ENCODE peak calls at places on chromosomes 5 and 9, in four cellular contexts. N is heart right ventricle; H is CD8-positive, alpha-beta T cell; E is SK-N-SH. K is an unnamed sample.

GRCh38 chr9:74255489-74255984 is 241.6 kb upstream of the RORB start:
- DNase-seq in N (no peak), H (no peak), E (no peak), K (no peak)

GRCh38 chr5:175657593-175658271 is at the start of gene HRH2:
- DNase-seq in N (peak), H (peak), E (peak), K (no peak)

GRCh38 chr5:127849436-127849835 is 146.2 kb downstream of the CCDC192 start:
- DNase-seq in N (no peak), H (no peak), E (no peak), K (no peak)

GRCh38 chr9:99296375-99296951 is 74.4 kb downstream of the SEC61B start:
- DNase-seq in N (peak), H (peak), E (peak), K (peak)

GRCh38 chr9:9108641-9109040 is 1309.1 kb upstream of the DMAC1 start:
- DNase-seq in N (no peak), H (no peak), E (no peak), K (no peak)

GRCh38 chr9:90857103-90857502 is 55.5 kb downstream of the SYK start:
- DNase-seq in N (no peak), H (no peak), E (no peak), K (no peak)

GRCh38 chr9:35811364-35812024 is 568 bp downstream of the SPAG8 start:
- DNase-seq in N (peak), H (no peak), E (no peak), K (peak)

GRCh38 chr9:18675345-18675744 is 201.4 kb downstream of the ADAMTSL1 start:
- DNase-seq in N (no peak), H (no peak), E (no peak), K (peak)

GRCh38 chr9:136551401-136552116 is 5.7 kb upstream of the NOTCH1 start:
- DNase-seq in N (peak), H (no peak), E (no peak), K (peak)

GRCh38 chr5:37814699-37815098 is 25.1 kb downstream of the GDNF start:
- DNase-seq in N (no peak), H (no peak), E (no peak), K (peak)

GRCh38 chr9:120038342-120038741 is 541.6 kb downstream of the CDK5RAP2 start:
- DNase-seq in N (no peak), H (no peak), E (no peak), K (no peak)

GRCh38 chr9:106445107-106445506 is 417.9 kb upstream of the ZNF462 start:
- DNase-seq in N (no peak), H (no peak), E (no peak), K (no peak)

GRCh38 chr9:106451223-106451622 is 411.7 kb upstream of the ZNF462 start:
- DNase-seq in N (no peak), H (no peak), E (no peak), K (no peak)

GRCh38 chr9:106450549-106450948 is 412.4 kb upstream of the ZNF462 start:
- DNase-seq in N (peak), H (no peak), E (no peak), K (no peak)

GRCh38 chr9:106449528-106449927 is 413.4 kb upstream of the ZNF462 start:
- DNase-seq in N (no peak), H (no peak), E (no peak), K (no peak)
- TF ChIP-seq CTCF in N (no peak), H (no peak), E (no peak), K (no peak)

GRCh38 chr9:2492161-2492560 is 129.4 kb upstream of the VLDLR start:
- DNase-seq in N (no peak), H (no peak), E (no peak), K (no peak)

GRCh38 chr9:2493578-2493977 is 128.0 kb upstream of the VLDLR start:
- DNase-seq in N (no peak), H (no peak), E (no peak), K (no peak)

GRCh38 chr9:2486988-2487387 is 134.6 kb upstream of the VLDLR start:
- DNase-seq in N (no peak), H (no peak), E (no peak), K (peak)

GRCh38 chr9:2493106-2493505 is 128.5 kb upstream of the VLDLR start:
- DNase-seq in N (no peak), H (no peak), E (no peak), K (peak)

GRCh38 chr9:2489838-2490314 is 131.7 kb upstream of the VLDLR start:
- DNase-seq in N (no peak), H (no peak), E (peak), K (peak)
- H3K4me3 ChIP-seq in N (no peak), H (no peak), E (no peak), K (no peak)

GRCh38 chr5:6762116-6762515 is 48.9 kb downstream of the TENT4A start:
- DNase-seq in N (no peak), H (no peak), E (no peak), K (no peak)

GRCh38 chr5:6760636-6761035 is 47.4 kb downstream of the TENT4A start:
- DNase-seq in N (no peak), H (no peak), E (no peak), K (no peak)

GRCh38 chr5:6761333-6761732 is 48.1 kb downstream of the TENT4A start:
- DNase-seq in N (no peak), H (no peak), E (no peak), K (no peak)

GRCh38 chr5:6763191-6763590 is 50.0 kb downstream of the TENT4A start:
- DNase-seq in N (no peak), H (no peak), E (no peak), K (no peak)

GRCh38 chr5:6762697-6763096 is 49.5 kb downstream of the TENT4A start:
- DNase-seq in N (no peak), H (no peak), E (no peak), K (no peak)
- TF ChIP-seq CTCF in N (no peak), H (no peak), E (no peak), K (no peak)

DNA sequence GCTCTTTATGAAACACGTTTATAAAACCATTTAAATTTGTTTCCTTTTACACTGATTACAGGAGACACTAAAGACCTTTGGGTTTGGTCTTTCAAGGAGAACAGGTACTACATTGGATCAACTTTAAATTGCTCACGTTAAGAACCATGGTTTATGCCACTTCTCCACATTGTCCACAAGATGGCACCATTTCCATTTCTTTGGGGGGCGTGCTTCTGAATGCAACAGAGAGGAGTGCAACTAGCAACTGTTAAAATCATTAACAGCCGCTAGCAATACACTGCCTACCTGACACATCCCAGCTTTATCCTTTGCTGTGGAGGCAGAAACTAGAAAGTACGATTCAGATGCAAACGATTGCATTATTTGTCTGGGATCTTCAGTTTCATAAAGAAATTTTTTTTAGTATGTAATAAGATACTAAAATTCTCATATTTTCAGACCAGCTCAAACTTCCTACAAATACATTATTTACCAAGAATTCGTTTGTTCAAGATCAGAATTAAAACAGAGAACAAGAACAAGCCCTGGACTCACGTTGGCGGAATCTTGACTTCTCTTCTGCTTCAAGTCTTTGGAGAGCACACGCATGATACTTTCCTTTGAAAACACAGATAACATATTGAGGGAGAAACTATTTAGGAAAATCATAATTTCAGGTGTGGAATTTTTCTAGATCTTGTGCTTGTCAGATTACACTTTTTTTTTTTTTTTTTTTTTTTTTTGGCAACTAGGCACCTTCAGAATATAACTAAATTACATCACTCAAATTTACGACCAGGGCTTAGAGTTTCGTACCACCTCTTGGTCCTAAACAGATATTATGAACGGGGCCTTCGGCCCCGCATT is 702 bp downstream of the CDC20B start:
- DNase-seq in N (no peak), H (peak), E (peak), K (peak)
- H3K4me3 ChIP-seq in N (peak), H (peak), E (peak), K (peak)

DNA sequence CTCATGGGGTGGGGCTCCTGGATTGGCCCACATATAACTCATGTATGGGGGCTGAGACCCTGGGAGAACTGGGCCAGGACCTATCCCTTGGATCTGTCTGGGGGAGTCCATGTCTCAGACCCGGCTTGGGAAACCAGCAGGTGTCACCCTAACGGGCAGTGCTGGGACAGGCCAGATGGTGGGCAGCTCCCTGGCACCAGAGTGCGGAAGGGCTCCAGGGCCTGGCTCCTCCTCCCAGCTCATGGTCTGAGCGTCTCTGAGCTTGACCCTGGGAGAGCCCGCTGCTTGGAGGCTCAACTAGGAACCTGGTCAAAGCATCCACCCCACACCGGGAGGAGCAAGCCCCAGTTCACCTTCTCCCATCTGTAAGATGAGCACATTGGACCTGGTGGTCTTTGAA is 15.5 kb upstream of the NCS1 start:
- DNase-seq in N (no peak), H (no peak), E (peak), K (no peak)
- TF ChIP-seq CTCF in N (no peak), H (no peak), E (peak), K (no peak)

DNA sequence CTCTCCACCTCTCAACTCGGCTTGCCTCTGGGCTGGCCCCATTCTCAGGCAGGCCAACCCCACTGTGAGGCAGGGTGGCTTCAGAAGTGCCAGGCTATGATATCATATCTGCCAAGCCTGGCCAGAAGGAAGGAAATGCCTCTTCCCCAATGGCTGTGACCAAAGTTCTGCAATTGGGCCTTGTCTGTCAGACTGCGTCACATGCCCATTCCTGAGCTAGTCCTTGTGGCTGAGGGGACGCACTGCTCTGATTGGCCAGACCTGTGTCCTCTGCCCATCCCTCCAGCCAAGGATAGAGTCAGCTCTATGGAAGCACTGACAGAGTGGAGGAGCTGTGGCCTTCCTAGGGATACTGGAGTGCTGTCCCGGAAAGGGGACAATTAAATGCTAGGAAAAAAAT is 11.9 kb downstream of the SMIM23 start:
- DNase-seq in N (no peak), H (no peak), E (no peak), K (no peak)
- H3K4me3 ChIP-seq in N (no peak), H (no peak), E (no peak), K (no peak)

GRCh38 chr9:14439555-14439954 is 125.6 kb upstream of the NFIB start:
- DNase-seq in N (no peak), H (no peak), E (peak), K (no peak)

GRCh38 chr9:14445946-14446345 is 132.0 kb upstream of the NFIB start:
- DNase-seq in N (no peak), H (no peak), E (no peak), K (no peak)

GRCh38 chr9:14438232-14438966 is 124.5 kb upstream of the NFIB start:
- DNase-seq in N (no peak), H (no peak), E (peak), K (no peak)

GRCh38 chr9:14440062-14440461 is 126.1 kb upstream of the NFIB start:
- DNase-seq in N (no peak), H (no peak), E (no peak), K (no peak)

DNA sequence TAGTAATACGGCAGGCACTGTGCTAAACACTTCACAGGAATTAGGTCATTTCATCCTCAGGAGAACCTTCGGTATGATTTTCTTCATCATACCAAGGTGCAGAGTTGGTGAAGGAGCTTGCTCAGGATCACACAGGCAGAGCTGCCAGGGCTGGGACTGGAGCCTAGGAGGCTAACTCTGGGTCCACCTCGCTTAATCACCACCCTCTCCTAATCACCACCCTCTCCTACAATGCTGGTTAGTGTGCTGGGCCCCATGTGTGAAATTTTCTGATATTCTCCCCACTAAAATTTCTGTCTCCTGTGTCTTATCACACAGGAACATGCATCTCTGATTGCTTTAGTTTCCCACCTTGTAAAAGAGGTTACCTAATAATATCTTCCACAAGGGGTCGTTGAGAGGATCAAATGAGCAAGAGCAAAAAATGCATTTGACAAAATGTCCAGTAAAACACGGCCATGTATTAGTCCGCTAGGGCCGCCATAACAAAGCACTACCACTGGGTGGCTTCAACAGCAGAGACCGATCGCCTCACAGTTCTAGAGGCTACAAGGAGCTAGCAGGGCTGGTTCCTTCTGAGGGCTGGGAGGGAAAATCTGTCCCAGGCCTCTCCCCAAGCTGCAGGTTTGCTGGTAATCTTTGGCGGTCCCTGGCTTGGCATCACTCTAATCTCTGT is 128.2 kb upstream of the NFIB start:
- DNase-seq in N (no peak), H (no peak), E (no peak), K (peak)
- TF ChIP-seq CTCF in N (no peak), H (no peak), E (peak), K (peak)

K was measured in cardiac fibroblast.